ENCODE peak calls at places on chromosome 10, in seven cellular contexts. One of them, this sample, is unnamed.

GRCh38 chr10:79555910-79556309 is 4.3 kb downstream of the SFTPA2 start:
- DNase-seq in choroid plexus epithelial cell: no peak
- DNase-seq in HCT116: no peak
- DNase-seq in transverse colon: no peak
- DNase-seq in fibroblast of pulmonary artery: no peak
- DNase-seq in left ventricle myocardium inferior: no peak
- DNase-seq in astrocyte of the spinal cord: no peak
- DNase-seq in this sample: no peak

GRCh38 chr10:99522511-99523250 is 10.1 kb upstream of the NKX2-3 start:
- DNase-seq in HCT116: no peak
- DNase-seq in astrocyte of the spinal cord: no peak
- DNase-seq in left ventricle myocardium inferior: no peak
- DNase-seq in transverse colon: peak
- DNase-seq in choroid plexus epithelial cell: no peak
- DNase-seq in fibroblast of pulmonary artery: no peak
- DNase-seq in this sample: no peak

GRCh38 chr10:43233601-43234430 is 33.0 kb downstream of the RASGEF1A start:
- DNase-seq in fibroblast of pulmonary artery: no peak
- DNase-seq in HCT116: no peak
- DNase-seq in transverse colon: peak
- DNase-seq in choroid plexus epithelial cell: no peak
- DNase-seq in astrocyte of the spinal cord: no peak
- DNase-seq in left ventricle myocardium inferior: no peak
- DNase-seq in this sample: no peak

GRCh38 chr10:132465193-132465888 is 68.3 kb downstream of the PWWP2B start:
- DNase-seq in astrocyte of the spinal cord: no peak
- DNase-seq in HCT116: no peak
- DNase-seq in transverse colon: peak
- DNase-seq in choroid plexus epithelial cell: no peak
- DNase-seq in left ventricle myocardium inferior: no peak
- DNase-seq in fibroblast of pulmonary artery: no peak
- DNase-seq in this sample: no peak

GRCh38 chr10:57992321-57993077 is 275.2 kb downstream of the IPMK start:
- DNase-seq in transverse colon: no peak
- DNase-seq in choroid plexus epithelial cell: peak
- DNase-seq in fibroblast of pulmonary artery: peak
- DNase-seq in HCT116: no peak
- DNase-seq in left ventricle myocardium inferior: no peak
- DNase-seq in astrocyte of the spinal cord: peak
- DNase-seq in this sample: peak

GRCh38 chr10:48802611-48803046 is 118.0 kb downstream of the WDFY4 start:
- DNase-seq in choroid plexus epithelial cell: no peak
- DNase-seq in fibroblast of pulmonary artery: no peak
- DNase-seq in HCT116: no peak
- DNase-seq in left ventricle myocardium inferior: no peak
- DNase-seq in astrocyte of the spinal cord: no peak
- DNase-seq in transverse colon: no peak
- DNase-seq in this sample: no peak

GRCh38 chr10:24825551-24825950 is 101.9 kb upstream of the ARHGAP21 start:
- DNase-seq in left ventricle myocardium inferior: no peak
- DNase-seq in choroid plexus epithelial cell: peak
- DNase-seq in HCT116: no peak
- DNase-seq in transverse colon: no peak
- DNase-seq in fibroblast of pulmonary artery: peak
- DNase-seq in astrocyte of the spinal cord: peak
- DNase-seq in this sample: peak

GRCh38 chr10:513393-513792 is 176.1 kb downstream of the DIP2C start:
- DNase-seq in fibroblast of pulmonary artery: no peak
- DNase-seq in astrocyte of the spinal cord: no peak
- DNase-seq in HCT116: no peak
- DNase-seq in choroid plexus epithelial cell: no peak
- DNase-seq in transverse colon: peak
- DNase-seq in left ventricle myocardium inferior: no peak
- DNase-seq in this sample: no peak

GRCh38 chr10:82742478-82742877 is 867.5 kb downstream of the NRG3 start:
- DNase-seq in choroid plexus epithelial cell: peak
- DNase-seq in HCT116: no peak
- DNase-seq in left ventricle myocardium inferior: no peak
- DNase-seq in fibroblast of pulmonary artery: peak
- DNase-seq in transverse colon: no peak
- DNase-seq in astrocyte of the spinal cord: peak
- DNase-seq in this sample: peak

GRCh38 chr10:3813986-3814831 is 29.2 kb upstream of the KLF6 start:
- DNase-seq in left ventricle myocardium inferior: no peak
- DNase-seq in choroid plexus epithelial cell: peak
- DNase-seq in fibroblast of pulmonary artery: peak
- DNase-seq in transverse colon: no peak
- DNase-seq in astrocyte of the spinal cord: peak
- DNase-seq in HCT116: no peak
- DNase-seq in this sample: no peak

GRCh38 chr10:3668276-3668960 is 116.6 kb downstream of the KLF6 start:
- DNase-seq in left ventricle myocardium inferior: no peak
- DNase-seq in choroid plexus epithelial cell: peak
- DNase-seq in HCT116: no peak
- DNase-seq in fibroblast of pulmonary artery: peak
- DNase-seq in astrocyte of the spinal cord: peak
- DNase-seq in transverse colon: peak
- DNase-seq in this sample: peak

GRCh38 chr10:72248477-72249151 is 25.1 kb upstream of the DDIT4 start:
- DNase-seq in fibroblast of pulmonary artery: peak
- DNase-seq in astrocyte of the spinal cord: peak
- DNase-seq in HCT116: no peak
- DNase-seq in choroid plexus epithelial cell: peak
- DNase-seq in transverse colon: peak
- DNase-seq in left ventricle myocardium inferior: peak
- DNase-seq in this sample: peak
- H3K4me3 ChIP-seq in fibroblast of pulmonary artery: peak
- H3K4me3 ChIP-seq in astrocyte of the spinal cord: no peak
- H3K4me3 ChIP-seq in HCT116: peak
- H3K4me3 ChIP-seq in choroid plexus epithelial cell: peak
- H3K4me3 ChIP-seq in transverse colon: no peak
- H3K4me3 ChIP-seq in left ventricle myocardium inferior: peak
- H3K4me3 ChIP-seq in this sample: peak

GRCh38 chr10:28408237-28408777 is 105.4 kb upstream of the MPP7 start:
- DNase-seq in transverse colon: no peak
- DNase-seq in astrocyte of the spinal cord: no peak
- DNase-seq in fibroblast of pulmonary artery: no peak
- DNase-seq in left ventricle myocardium inferior: no peak
- DNase-seq in choroid plexus epithelial cell: no peak
- DNase-seq in HCT116: no peak
- DNase-seq in this sample: no peak

GRCh38 chr10:28411648-28412047 is 108.8 kb upstream of the MPP7 start:
- DNase-seq in astrocyte of the spinal cord: no peak
- DNase-seq in HCT116: no peak
- DNase-seq in fibroblast of pulmonary artery: no peak
- DNase-seq in choroid plexus epithelial cell: no peak
- DNase-seq in transverse colon: no peak
- DNase-seq in left ventricle myocardium inferior: no peak
- DNase-seq in this sample: no peak

GRCh38 chr10:28411136-28411460 is 108.2 kb upstream of the MPP7 start:
- DNase-seq in astrocyte of the spinal cord: no peak
- DNase-seq in choroid plexus epithelial cell: no peak
- DNase-seq in fibroblast of pulmonary artery: no peak
- DNase-seq in left ventricle myocardium inferior: no peak
- DNase-seq in HCT116: no peak
- DNase-seq in transverse colon: no peak
- DNase-seq in this sample: no peak

GRCh38 chr10:28410420-28411135 is 107.7 kb upstream of the MPP7 start:
- DNase-seq in astrocyte of the spinal cord: no peak
- DNase-seq in fibroblast of pulmonary artery: peak
- DNase-seq in HCT116: no peak
- DNase-seq in choroid plexus epithelial cell: peak
- DNase-seq in left ventricle myocardium inferior: no peak
- DNase-seq in transverse colon: no peak
- DNase-seq in this sample: no peak
- TF ChIP-seq CTCF in astrocyte of the spinal cord: peak
- TF ChIP-seq CTCF in fibroblast of pulmonary artery: peak
- TF ChIP-seq CTCF in HCT116: peak
- TF ChIP-seq CTCF in choroid plexus epithelial cell: peak
- TF ChIP-seq CTCF in left ventricle myocardium inferior: no peak
- TF ChIP-seq CTCF in transverse colon: no peak
- TF ChIP-seq CTCF in this sample: no peak

GRCh38 chr10:126315471-126316177 is 72.7 kb downstream of the ADAM12 start:
- DNase-seq in choroid plexus epithelial cell: peak
- DNase-seq in fibroblast of pulmonary artery: peak
- DNase-seq in HCT116: no peak
- DNase-seq in left ventricle myocardium inferior: no peak
- DNase-seq in transverse colon: no peak
- DNase-seq in astrocyte of the spinal cord: peak
- DNase-seq in this sample: peak
- H3K4me3 ChIP-seq in choroid plexus epithelial cell: no peak
- H3K4me3 ChIP-seq in fibroblast of pulmonary artery: no peak
- H3K4me3 ChIP-seq in HCT116: no peak
- H3K4me3 ChIP-seq in left ventricle myocardium inferior: no peak
- H3K4me3 ChIP-seq in transverse colon: no peak
- H3K4me3 ChIP-seq in astrocyte of the spinal cord: no peak
- H3K4me3 ChIP-seq in this sample: peak

GRCh38 chr10:31584098-31584631 is 265.1 kb downstream of the ZEB1 start:
- DNase-seq in choroid plexus epithelial cell: no peak
- DNase-seq in fibroblast of pulmonary artery: no peak
- DNase-seq in HCT116: no peak
- DNase-seq in transverse colon: no peak
- DNase-seq in left ventricle myocardium inferior: no peak
- DNase-seq in astrocyte of the spinal cord: no peak
- DNase-seq in this sample: peak
- TF ChIP-seq CTCF in choroid plexus epithelial cell: no peak
- TF ChIP-seq CTCF in fibroblast of pulmonary artery: no peak
- TF ChIP-seq CTCF in HCT116: no peak
- TF ChIP-seq CTCF in transverse colon: no peak
- TF ChIP-seq CTCF in left ventricle myocardium inferior: no peak
- TF ChIP-seq CTCF in astrocyte of the spinal cord: no peak
- TF ChIP-seq CTCF in this sample: no peak

GRCh38 chr10:52314007-52314821 is at the start of gene DKK1:
- DNase-seq in choroid plexus epithelial cell: peak
- DNase-seq in HCT116: peak
- DNase-seq in fibroblast of pulmonary artery: peak
- DNase-seq in left ventricle myocardium inferior: peak
- DNase-seq in astrocyte of the spinal cord: peak
- DNase-seq in transverse colon: peak
- DNase-seq in this sample: peak
- H3K4me3 ChIP-seq in choroid plexus epithelial cell: peak
- H3K4me3 ChIP-seq in HCT116: peak
- H3K4me3 ChIP-seq in fibroblast of pulmonary artery: peak
- H3K4me3 ChIP-seq in left ventricle myocardium inferior: peak
- H3K4me3 ChIP-seq in astrocyte of the spinal cord: peak
- H3K4me3 ChIP-seq in transverse colon: peak
- H3K4me3 ChIP-seq in this sample: peak

This sample was measured in fibroblast of the aortic adventitia.